ENCODE peak calls at places on chromosomes 1 and 21, in six cellular contexts. X is lung, H is body of pancreas, R is hepatocyte, T is tibial artery, L is H9. E is an unnamed sample.

GRCh38 chr1:117568999-117569398 is 36.8 kb upstream of the TENT5C start:
- DNase-seq in X (no peak), H (no peak), R (no peak), T (no peak), L (no peak), E (no peak)

GRCh38 chr1:220235462-220235861 is 36.8 kb downstream of the RAB3GAP2 start:
- DNase-seq in X (no peak), H (no peak), R (no peak), T (no peak), L (no peak), E (no peak)

GRCh38 chr1:229420765-229421164 is 13.1 kb downstream of the ACTA1 start:
- DNase-seq in X (no peak), H (no peak), R (no peak), T (no peak), L (peak; percentile 33), E (peak; percentile 87)

GRCh38 chr1:96236156-96236739 is 485.3 kb upstream of the PTBP2 start:
- DNase-seq in X (no peak), H (peak; percentile 20), R (peak; percentile 69), T (no peak), L (no peak), E (peak; percentile 48)

GRCh38 chr21:14988760-14989159 is 76.0 kb downstream of the NRIP1 start:
- DNase-seq in X (no peak), H (no peak), R (no peak), T (no peak), L (no peak), E (no peak)

GRCh38 chr1:24119859-24120756 is 8.2 kb upstream of the MYOM3 start:
- DNase-seq in X (peak; percentile 48), H (peak; percentile 96), R (peak; percentile 87), T (no peak), L (no peak), E (no peak)

GRCh38 chr1:214935258-214935657 is 147.3 kb upstream of the KCNK2 start:
- DNase-seq in X (no peak), H (no peak), R (no peak), T (no peak), L (no peak), E (no peak)

GRCh38 chr1:46510998-46511365 is 21.3 kb downstream of the DMBX1 start:
- DNase-seq in X (no peak), H (no peak), R (no peak), T (no peak), L (no peak), E (no peak)

GRCh38 chr1:28122183-28122582 is 33.8 kb upstream of the EYA3 start:
- DNase-seq in X (no peak), H (no peak), R (no peak), T (no peak), L (no peak), E (no peak)

GRCh38 chr1:201358596-201358995 is 18.9 kb downstream of the TNNT2 start:
- DNase-seq in X (no peak), H (peak; percentile 3), R (no peak), T (no peak), L (no peak), E (no peak)

GRCh38 chr1:41850029-41850428 is 68.7 kb downstream of the HIVEP3 start:
- DNase-seq in X (no peak), H (no peak), R (no peak), T (no peak), L (no peak), E (no peak)

GRCh38 chr21:41765393-41765950 is 1.4 kb downstream of the RIPK4 start:
- DNase-seq in X (no peak), H (no peak), R (no peak), T (no peak), L (no peak), E (no peak)

GRCh38 chr1:91578320-91579109 is 77.9 kb downstream of the CDC7 start:
- DNase-seq in X (no peak), H (no peak), R (peak; percentile 37), T (no peak), L (no peak), E (no peak)

GRCh38 chr1:111938536-111938935 is 50.9 kb downstream of the KCND3 start:
- DNase-seq in X (no peak), H (no peak), R (no peak), T (no peak), L (no peak), E (no peak)

GRCh38 chr1:233479026-233479890 is 134.6 kb upstream of the KCNK1 start:
- DNase-seq in X (no peak), H (no peak), R (peak; percentile 17), T (no peak), L (no peak), E (no peak)

GRCh38 chr1:19797827-19798226 is 1.9 kb downstream of the TMCO4 start:
- DNase-seq in X (no peak), H (no peak), R (no peak), T (no peak), L (no peak), E (no peak)

GRCh38 chr1:179973198-179974114 is 18.8 kb downstream of the CEP350 start:
- DNase-seq in X (no peak), H (no peak), R (no peak), T (no peak), L (no peak), E (no peak)

GRCh38 chr21:24590261-24590660 is 1017.0 kb downstream of the MRPL39 start:
- DNase-seq in X (no peak), H (no peak), R (no peak), T (no peak), L (no peak), E (no peak)

GRCh38 chr1:93000291-93000690 is 39.0 kb upstream of the DIPK1A start:
- DNase-seq in X (no peak), H (no peak), R (no peak), T (no peak), L (peak; percentile 68), E (peak; percentile 13)

GRCh38 chr1:19390901-19391595 is 78.9 kb downstream of the SLC66A1 start:
- DNase-seq in X (peak; percentile 47), H (peak; percentile 53), R (peak; percentile 64), T (peak; percentile 66), L (no peak), E (peak; percentile 19)

GRCh38 chr1:198903203-198903602 is 264.4 kb downstream of the PTPRC start:
- DNase-seq in X (no peak), H (no peak), R (peak; percentile 12), T (no peak), L (peak; percentile 37), E (peak; percentile 57)

GRCh38 chr1:112002525-112002924 is 13.1 kb upstream of the KCND3 start:
- DNase-seq in X (no peak), H (no peak), R (no peak), T (no peak), L (no peak), E (no peak)

GRCh38 chr1:166693673-166694297 is 145.5 kb upstream of the POGK start:
- DNase-seq in X (no peak), H (no peak), R (no peak), T (no peak), L (no peak), E (no peak)

GRCh38 chr1:30586671-30587070 is 136.7 kb downstream of the MATN1 start:
- DNase-seq in X (peak; percentile 9), H (no peak), R (no peak), T (no peak), L (peak; percentile 23), E (no peak)

GRCh38 chr1:2877391-2877790 is 75.9 kb upstream of the TTC34 start:
- DNase-seq in X (no peak), H (no peak), R (no peak), T (no peak), L (no peak), E (no peak)
- H3K9me3 ChIP-seq in X (peaks cover 2% of the 10 kb centered on the region), H (no peaks in the 10 kb centered on the region), R (no peaks in the 10 kb centered on the region), T (peaks cover under 1% of the 10 kb centered on the region), L (peaks cover 81% of the 10 kb centered on the region), E (no peaks in the 10 kb centered on the region)

DNA sequence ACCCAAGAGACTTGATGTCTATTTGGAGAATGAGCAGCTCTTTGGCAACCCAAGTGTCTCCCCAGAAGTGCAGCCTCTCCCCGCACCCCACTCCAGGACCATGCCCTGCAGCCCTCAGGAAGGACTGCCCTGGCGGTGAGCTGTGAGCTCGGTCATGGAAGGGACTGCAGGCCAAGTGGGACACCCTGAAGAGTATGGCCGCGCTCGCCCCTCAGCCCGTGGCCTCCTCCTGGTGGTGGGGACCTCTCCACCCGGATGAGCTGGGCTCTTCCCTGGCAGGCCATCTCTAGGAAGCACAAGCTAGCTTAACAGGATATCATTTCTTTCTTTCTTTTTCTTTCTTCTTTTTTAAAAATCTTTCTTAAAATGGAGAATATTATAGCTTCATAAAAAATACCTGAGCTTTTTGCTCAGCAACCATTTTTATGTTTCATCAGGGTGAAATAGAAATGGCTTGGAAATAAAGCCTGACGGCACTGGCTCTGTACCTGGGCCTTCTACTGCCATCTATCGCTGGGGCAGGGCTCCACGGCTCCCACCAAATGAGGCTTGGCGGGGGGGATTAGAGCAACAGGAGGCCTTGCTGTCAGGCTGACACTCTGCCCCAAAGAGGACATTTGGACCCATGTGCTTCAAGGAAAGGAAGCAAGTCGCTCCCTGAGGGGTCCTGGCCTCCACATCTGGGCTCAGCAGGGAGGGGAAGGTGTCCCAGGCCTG is 296.2 kb upstream of the VAMP3 start:
- DNase-seq in X (no peak), H (no peak), R (no peak), T (no peak), L (no peak), E (peak; percentile 76)
- TF ChIP-seq CTCF in X (no peak), H (peak; percentile 35), R (peak; percentile 4), T (no peak), L (peak; percentile 68), E (peak; percentile 41)

GRCh38 chr1:178376008-178376407 is 120.8 kb downstream of the CLEC20A start:
- DNase-seq in X (no peak), H (no peak), R (no peak), T (no peak), L (no peak), E (no peak)

GRCh38 chr1:178367151-178367550 is 129.6 kb downstream of the CLEC20A start:
- DNase-seq in X (no peak), H (no peak), R (no peak), T (no peak), L (no peak), E (no peak)

GRCh38 chr1:178374016-178374415 is 122.7 kb downstream of the CLEC20A start:
- DNase-seq in X (no peak), H (no peak), R (no peak), T (no peak), L (no peak), E (no peak)

GRCh38 chr1:178371999-178372398 is 124.8 kb downstream of the CLEC20A start:
- DNase-seq in X (no peak), H (no peak), R (no peak), T (no peak), L (no peak), E (no peak)

GRCh38 chr1:178371236-178371635 is 125.5 kb downstream of the CLEC20A start:
- DNase-seq in X (no peak), H (no peak), R (peak; percentile 4), T (peak; percentile 25), L (peak; percentile 36), E (no peak)
- H3K9me3 ChIP-seq in X (no peaks in the 10 kb centered on the region), H (no peaks in the 10 kb centered on the region), R (no peaks in the 10 kb centered on the region), T (no peaks in the 10 kb centered on the region), L (no peaks in the 10 kb centered on the region), E (no peaks in the 10 kb centered on the region)

DNA sequence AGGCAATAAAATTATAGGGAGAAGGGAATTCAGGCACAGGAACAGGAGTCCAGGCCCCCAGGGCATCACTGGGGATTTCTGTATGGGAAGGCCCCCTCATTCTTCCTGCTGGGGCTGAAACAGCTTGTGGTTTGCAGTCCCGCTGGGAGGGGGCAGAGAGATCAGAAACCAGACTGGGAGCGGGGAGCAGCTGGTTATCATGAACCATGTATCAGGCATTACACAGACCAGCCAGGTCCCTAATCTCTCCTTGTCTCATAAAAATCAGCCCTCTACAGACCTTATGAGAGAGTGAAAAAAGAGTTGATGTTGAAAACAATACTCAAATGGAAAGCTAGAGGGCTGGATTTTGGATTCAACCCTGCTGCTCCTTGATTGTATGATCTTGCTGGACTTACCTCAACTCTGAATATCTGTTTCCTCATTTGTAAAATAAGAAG is 93.4 kb upstream of the F3 start:
- DNase-seq in X (no peak), H (no peak), R (no peak), T (no peak), L (no peak), E (peak; percentile 64)
- TF ChIP-seq CTCF in X (no peak), H (peak; percentile 39), R (peak; percentile 21), T (no peak), L (peak; percentile 22), E (no peak)